ENCODE peak calls at places on chromosome 6, in five cellular contexts. T is hepatocyte, O is fibroblast of lung, A is keratinocyte, X is A549. U is an unnamed sample. For H3K9me3, the result is how much of the 10 kb centered on the place peaks cover.

GRCh38 chr6:37862992-37863391 is 43.5 kb downstream of the ZFAND3 start:
- DNase-seq in T (no peak), X (no peak), A (no peak), O (peak), U (no peak)

GRCh38 chr6:140393665-140394064 is 1019.2 kb upstream of the CITED2 start:
- DNase-seq in T (no peak), A (no peak), O (no peak), X (no peak), U (no peak)

GRCh38 chr6:5036309-5036708 is 32.5 kb upstream of the RPP40 start:
- DNase-seq in O (peak), T (peak), A (no peak), X (peak), U (no peak)

GRCh38 chr6:105993341-105993740 is 92.8 kb upstream of the PRDM1 start:
- DNase-seq in O (peak), A (no peak), T (peak), X (no peak), U (peak)

GRCh38 chr6:75318900-75319299 is 34.3 kb upstream of the TMEM30A start:
- DNase-seq in X (no peak), A (no peak), T (no peak), O (no peak), U (no peak)

GRCh38 chr6:44003345-44004061 is 123.7 kb downstream of the MRPL14 start:
- DNase-seq in X (no peak), T (peak), A (no peak), O (no peak), U (no peak)

GRCh38 chr6:111767752-111768430 is 105.4 kb downstream of the FYN start:
- DNase-seq in A (no peak), X (no peak), T (no peak), O (no peak), U (no peak)

GRCh38 chr6:34322732-34323131 is 69.7 kb downstream of the NUDT3 start:
- DNase-seq in T (no peak), A (no peak), O (no peak), X (no peak), U (no peak)

GRCh38 chr6:13765570-13765969 is 48.8 kb downstream of the MCUR1 start:
- DNase-seq in A (no peak), X (no peak), O (peak), T (no peak), U (no peak)

GRCh38 chr6:112253505-112253841 is 894 bp downstream of the LAMA4 start:
- DNase-seq in T (no peak), A (no peak), X (peak), O (no peak), U (no peak)

GRCh38 chr6:33706136-33706725 is 5.3 kb downstream of the UQCC2 start:
- DNase-seq in A (no peak), X (no peak), O (no peak), T (no peak), U (no peak)

GRCh38 chr6:7897461-7898192 is 13.0 kb downstream of the TXNDC5 start:
- DNase-seq in A (no peak), O (no peak), X (no peak), T (no peak), U (no peak)

GRCh38 chr6:34066284-34066571 is 79.7 kb downstream of the GRM4 start:
- DNase-seq in X (no peak), T (no peak), A (no peak), O (no peak), U (no peak)

GRCh38 chr6:12049165-12049564 is 37.1 kb downstream of the HIVEP1 start:
- DNase-seq in O (no peak), T (no peak), X (no peak), A (no peak), U (no peak)

GRCh38 chr6:154156135-154156948 is 117.3 kb downstream of the OPRM1 start:
- DNase-seq in O (peak), A (no peak), T (peak), X (peak), U (peak)

GRCh38 chr6:37006793-37007339 is 1.4 kb downstream of the FGD2 start:
- DNase-seq in X (no peak), T (no peak), O (peak), A (no peak), U (no peak)

GRCh38 chr6:160028487-160029275 is 59.8 kb downstream of the IGF2R start:
- DNase-seq in T (no peak), X (no peak), O (no peak), A (no peak), U (peak)

GRCh38 chr6:85574932-85575598 is 18.6 kb downstream of the SNX14 start:
- DNase-seq in A (no peak), O (peak), T (peak), X (no peak), U (no peak)

DNA sequence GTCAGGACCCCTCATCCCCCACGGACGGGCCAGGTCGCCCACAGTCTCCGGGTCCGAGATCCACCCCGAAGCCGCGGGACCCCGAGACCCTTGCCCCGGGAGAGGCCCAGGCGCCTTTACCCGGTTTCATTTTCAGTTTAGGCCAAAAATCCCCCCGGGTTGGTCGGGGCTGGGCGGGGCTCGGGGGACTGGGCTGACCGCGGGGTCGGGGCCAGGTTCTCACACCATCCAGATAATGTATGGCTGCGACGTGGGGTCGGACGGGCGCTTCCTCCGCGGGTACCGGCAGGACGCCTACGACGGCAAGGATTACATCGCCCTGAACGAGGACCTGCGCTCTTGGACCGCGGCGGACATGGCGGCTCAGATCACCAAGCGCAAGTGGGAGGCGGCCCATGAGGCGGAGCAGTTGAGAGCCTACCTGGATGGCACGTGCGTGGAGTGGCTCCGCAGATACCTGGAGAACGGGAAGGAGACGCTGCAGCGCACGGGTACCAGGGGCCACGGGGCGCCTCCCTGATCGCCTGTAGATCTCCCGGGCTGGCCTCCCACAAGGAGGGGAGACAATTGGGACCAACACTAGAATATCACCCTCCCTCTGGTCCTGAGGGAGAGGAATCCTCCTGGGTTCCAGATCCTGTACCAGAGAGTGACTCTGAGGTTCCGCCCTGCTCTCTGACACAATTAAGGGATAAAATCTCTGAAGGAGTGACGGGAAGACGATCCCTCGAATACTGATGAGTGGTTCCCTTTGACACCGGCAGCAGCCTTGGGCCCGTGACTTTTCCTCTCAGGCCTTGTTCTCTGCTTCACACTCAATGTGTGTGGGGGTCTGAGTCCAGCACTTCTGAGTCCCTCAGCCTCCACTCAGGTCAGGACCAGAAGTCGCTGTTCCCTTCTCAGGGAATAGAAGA is 978 bp downstream of the HLA-A start:
- DNase-seq in O (no peak), T (no peak), A (no peak), X (no peak), U (no peak)
- H3K4me3 ChIP-seq in O (peak), T (peak), A (peak), X (peak), U (peak)

GRCh38 chr6:1176595-1176994 is 135.3 kb upstream of the FOXQ1 start:
- DNase-seq in T (no peak), A (no peak), O (no peak), X (no peak), U (no peak)
- H3K9me3 ChIP-seq in T (under half), A (under half), O (under half), X (under half), U (under half)

GRCh38 chr6:135233676-135234491 is 52.8 kb downstream of the MYB start:
- DNase-seq in A (no peak), X (no peak), O (no peak), T (no peak), U (peak)

GRCh38 chr6:135235716-135236115 is 54.6 kb downstream of the MYB start:
- DNase-seq in X (no peak), A (no peak), O (no peak), T (no peak), U (no peak)

GRCh38 chr6:135236732-135237131 is 55.6 kb downstream of the MYB start:
- DNase-seq in X (no peak), O (no peak), T (no peak), A (no peak), U (peak)

GRCh38 chr6:135236319-135236718 is 55.2 kb downstream of the MYB start:
- DNase-seq in T (no peak), A (no peak), O (no peak), X (no peak), U (no peak)

DNA sequence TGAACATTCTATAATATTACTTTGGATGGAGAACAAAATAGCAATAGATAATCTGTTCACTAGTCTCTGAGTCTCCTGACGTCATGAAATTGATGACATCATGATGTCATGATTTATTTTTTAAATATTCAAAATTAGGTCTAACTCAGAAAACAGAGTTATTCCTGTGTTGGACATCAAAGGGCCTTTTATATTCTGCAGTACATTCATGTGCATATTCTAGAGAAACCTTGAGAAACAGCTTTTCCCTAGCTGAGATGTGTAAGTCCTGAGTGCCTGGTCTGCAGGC is 53.3 kb downstream of the MYB start:
- DNase-seq in T (no peak), O (no peak), A (no peak), X (no peak), U (no peak)
- H3K4me2 ChIP-seq in T (no peak), O (no peak), A (no peak), X (no peak), U (no peak)

GRCh38 chr6:158068893-158069799 is 87.5 kb downstream of the SYNJ2 start:
- DNase-seq in T (peak), X (peak), A (peak), O (peak), U (no peak)
- H3K4me3 ChIP-seq in T (no peak), X (no peak), A (peak), O (no peak), U (no peak)

DNA sequence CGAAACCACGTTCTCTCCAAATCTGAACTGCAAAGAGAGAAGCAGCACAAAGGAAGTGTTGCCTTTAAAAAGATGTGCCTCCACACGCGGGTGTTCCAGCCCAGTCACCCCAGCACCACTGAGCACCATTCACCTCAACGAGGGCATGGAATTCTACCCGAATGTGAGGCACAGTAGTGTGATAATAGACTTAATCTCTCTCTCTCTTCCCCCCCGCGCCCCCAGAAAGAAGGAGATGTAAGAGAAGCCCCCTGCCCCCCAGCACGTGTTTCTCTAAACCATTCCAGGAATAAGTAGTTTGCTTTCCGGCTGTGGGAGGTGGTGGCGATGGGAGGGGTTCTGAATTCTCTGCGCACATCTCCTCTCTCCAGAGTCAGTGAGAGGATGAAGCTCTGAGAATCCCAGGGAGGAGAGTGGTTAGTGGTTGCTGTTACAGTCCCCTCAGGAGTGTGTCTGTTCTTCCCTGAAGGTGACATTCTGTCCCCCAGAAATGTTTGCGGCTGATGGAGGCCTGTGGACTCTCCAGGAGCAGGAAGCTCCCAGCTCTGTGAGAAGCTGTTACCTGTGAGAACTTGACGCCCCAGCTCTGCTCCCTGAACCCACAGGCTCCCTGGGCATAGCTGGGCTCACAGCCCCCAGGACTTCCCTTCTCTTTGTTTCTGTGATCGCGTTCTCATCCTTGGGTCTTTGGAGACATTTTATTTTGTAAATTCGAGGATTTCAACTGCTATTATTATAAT is 23.5 kb upstream of the IRF4 start:
- DNase-seq in T (no peak), X (no peak), A (no peak), O (no peak), U (no peak)
- H3K9me3 ChIP-seq in T (under half), X (under half), A (under half), O (under half), U (under half)

U was measured in DND-41.